ENCODE peak calls at places on chromosomes 5 and 9, in nine cellular contexts. I is mucosa of gallbladder; M is activated T-helper 9 cell treated with anti-CD3 and anti-CD28 coated beads, Interleukin-2, amount 50 U/mL, for 16 hours; O is GM10248; P is nephron progenitor cell; Y is transverse colon; R is left lobe of liver; F is amniotic stem cell; C is Daoy. D is an unnamed sample.

GRCh38 chr9:124284940-124285441 is 27.2 kb downstream of the NEK6 start:
- DNase-seq in I (no peak), M (no peak), O (no peak), P (no peak), Y (no peak), R (no peak), F (no peak), C (no peak), D (no peak)

GRCh38 chr5:112929336-112930081 is 7.5 kb upstream of the REEP5 start:
- DNase-seq in I (no peak), M (no peak), O (no peak), P (no peak), Y (no peak), R (no peak), F (no peak), C (peak; percentile 32), D (no peak)

GRCh38 chr9:105531530-105531929 is 26.4 kb upstream of the FKTN start:
- DNase-seq in I (no peak), M (no peak), O (no peak), P (no peak), Y (no peak), R (no peak), F (no peak), C (no peak), D (no peak)

GRCh38 chr9:74499111-74499601 is 2.0 kb downstream of the RORB start:
- DNase-seq in I (peak; percentile 21), M (no peak), O (peak; percentile 8), P (peak; percentile 4), Y (no peak), R (no peak), F (no peak), C (peak; percentile 42), D (no peak)

GRCh38 chr5:127936439-127936972 is 147.1 kb upstream of the SLC12A2 start:
- DNase-seq in I (no peak), M (no peak), O (peak; percentile 22), P (no peak), Y (no peak), R (no peak), F (no peak), C (no peak), D (no peak)

GRCh38 chr5:61589961-61590360 is 257.9 kb downstream of the ZSWIM6 start:
- DNase-seq in I (no peak), M (no peak), O (no peak), P (no peak), Y (no peak), R (no peak), F (no peak), C (no peak), D (no peak)

GRCh38 chr5:160023883-160024635 is 15.1 kb downstream of the TTC1 start:
- DNase-seq in I (peak; percentile 30), M (no peak), O (no peak), P (no peak), Y (no peak), R (no peak), F (no peak), C (no peak), D (no peak)

GRCh38 chr5:91027316-91027937 is 355.7 kb downstream of the ARRDC3 start:
- DNase-seq in I (no peak), M (no peak), O (no peak), P (no peak), Y (no peak), R (no peak), F (no peak), C (no peak), D (no peak)

GRCh38 chr9:111427186-111427585 is 57.0 kb downstream of the ECPAS start:
- DNase-seq in I (no peak), M (no peak), O (no peak), P (no peak), Y (no peak), R (no peak), F (no peak), C (peak; percentile 52), D (peak; percentile 20)

GRCh38 chr9:92422611-92423010 is 1.7 kb downstream of the OMD start:
- DNase-seq in I (no peak), M (no peak), O (no peak), P (no peak), Y (no peak), R (no peak), F (no peak), C (no peak), D (no peak)

GRCh38 chr9:123091459-123091858 is 58.0 kb downstream of the GPR21 start:
- DNase-seq in I (no peak), M (no peak), O (no peak), P (no peak), Y (no peak), R (no peak), F (no peak), C (no peak), D (no peak)

GRCh38 chr9:134807726-134808125 is 72.9 kb upstream of the FCN2 start:
- DNase-seq in I (peak; percentile 25), M (no peak), O (no peak), P (no peak), Y (no peak), R (no peak), F (no peak), C (no peak), D (no peak)

D was measured in HS-27A.